ENCODE peak calls at places on chromosomes 4 and X, in seven cellular contexts. G is HepG2, R is GM12878, X is HCT116, Y is SK-N-SH, I is H1, U is K562. L is an unnamed sample.

GRCh38 chrX:130176354-130176776 is 4.6 kb downstream of the RAB33A start:
- DNase-seq in G (no peak), R (peak), X (no peak), Y (no peak), I (no peak), U (no peak), L (no peak)

GRCh38 chr4:8141935-8142334 is 16.7 kb downstream of the ABLIM2 start:
- DNase-seq in G (no peak), R (no peak), X (no peak), Y (no peak), I (no peak), U (no peak), L (no peak)

GRCh38 chr4:166482755-166483154 is 609.7 kb downstream of the TLL1 start:
- DNase-seq in G (peak), R (no peak), X (no peak), Y (no peak), I (no peak), U (no peak), L (no peak)

GRCh38 chr4:86549163-86549788 is 44.8 kb upstream of the PTPN13 start:
- DNase-seq in G (no peak), R (no peak), X (no peak), Y (no peak), I (no peak), U (no peak), L (no peak)

GRCh38 chr4:148444296-148445070 is 2.3 kb upstream of the NR3C2 start:
- DNase-seq in G (no peak), R (no peak), X (no peak), Y (peak), I (peak), U (no peak), L (no peak)

GRCh38 chr4:107247738-107248137 is 211.6 kb upstream of the DKK2 start:
- DNase-seq in G (no peak), R (no peak), X (no peak), Y (no peak), I (no peak), U (no peak), L (no peak)

GRCh38 chr4:4869731-4870483 is 10.4 kb downstream of the MSX1 start:
- DNase-seq in G (no peak), R (no peak), X (no peak), Y (no peak), I (peak), U (no peak), L (peak)

GRCh38 chr4:127469575-127470289 is 163.0 kb upstream of the INTU start:
- DNase-seq in G (no peak), R (no peak), X (no peak), Y (no peak), I (no peak), U (no peak), L (no peak)

GRCh38 chrX:112746812-112747630 is 67.3 kb upstream of the LHFPL1 start:
- DNase-seq in G (no peak), R (no peak), X (no peak), Y (no peak), I (no peak), U (peak), L (no peak)

GRCh38 chr4:165663411-165663810 is 209.6 kb upstream of the TLL1 start:
- DNase-seq in G (no peak), R (no peak), X (no peak), Y (no peak), I (no peak), U (no peak), L (no peak)

GRCh38 chr4:81896936-81897335 is 425.2 kb upstream of the RASGEF1B start:
- DNase-seq in G (no peak), R (no peak), X (no peak), Y (no peak), I (no peak), U (no peak), L (no peak)

GRCh38 chr4:125639182-125639621 is 324.4 kb downstream of the FAT4 start:
- DNase-seq in G (no peak), R (no peak), X (no peak), Y (peak), I (peak), U (no peak), L (no peak)

GRCh38 chr4:22090655-22091350 is 142.2 kb upstream of the KCNIP4 start:
- DNase-seq in G (no peak), R (no peak), X (no peak), Y (no peak), I (no peak), U (no peak), L (no peak)

GRCh38 chr4:78544681-78545080 is 6.9 kb upstream of the ANXA3 start:
- DNase-seq in G (no peak), R (no peak), X (no peak), Y (no peak), I (no peak), U (no peak), L (no peak)
- TF ChIP-seq JUND in G (no peak), R (no peak), X (no peak), Y (no peak), I (no peak), U (no peak), L (no peak)

DNA sequence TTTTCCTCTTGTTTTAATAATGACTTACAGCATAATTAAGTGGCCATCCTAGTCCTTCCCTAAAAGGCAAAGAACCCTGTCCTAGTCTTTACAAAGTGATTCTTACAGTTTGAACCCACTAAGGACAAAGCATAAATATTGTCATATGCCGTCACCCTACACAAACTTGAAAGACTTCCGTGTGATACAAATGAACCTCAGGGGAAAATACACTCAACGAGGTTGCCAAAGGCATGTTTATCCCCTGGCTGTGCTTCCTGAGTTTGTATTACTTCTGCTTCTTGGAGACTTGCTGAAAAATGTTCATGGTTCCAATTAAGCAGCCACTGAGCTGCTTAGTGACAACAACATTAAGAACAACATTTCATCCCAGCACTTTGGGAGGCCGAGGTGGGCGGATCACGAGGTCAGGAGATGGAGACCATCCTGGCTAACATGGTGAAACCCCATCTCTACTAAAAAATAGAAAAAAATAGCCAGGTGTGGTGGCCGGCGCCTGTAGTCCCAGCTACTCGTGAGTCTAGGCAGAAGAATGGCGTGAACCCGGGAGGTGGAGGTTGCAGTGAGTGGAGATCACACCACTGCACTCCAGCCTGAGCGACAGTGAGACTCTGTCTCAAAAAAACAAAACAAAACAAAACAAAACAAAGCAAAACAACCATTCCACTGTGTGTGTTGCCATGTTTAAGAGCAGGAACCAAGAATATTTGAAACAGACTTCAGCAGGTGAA is 16.2 kb downstream of the RASSF6 start:
- DNase-seq in G (no peak), R (no peak), X (no peak), Y (no peak), I (no peak), U (no peak), L (peak)
- TF ChIP-seq JUND in G (no peak), R (no peak), X (no peak), Y (no peak), I (no peak), U (no peak), L (no peak)

GRCh38 chr4:100017627-100018310 is 67.7 kb upstream of the H2AZ1 start:
- DNase-seq in G (no peak), R (no peak), X (no peak), Y (no peak), I (no peak), U (no peak), L (no peak)
- TF ChIP-seq JUND in G (no peak), R (no peak), X (peak), Y (no peak), I (no peak), U (no peak), L (no peak)

GRCh38 chr4:145935253-145936141 is 3.1 kb downstream of the ZNF827 start:
- DNase-seq in G (peak), R (peak), X (no peak), Y (peak), I (no peak), U (peak), L (no peak)
- TF ChIP-seq JUND in G (no peak), R (no peak), X (no peak), Y (no peak), I (no peak), U (no peak), L (no peak)